ENCODE peak calls at places on chromosome 4, in four cellular contexts. A is mesenchymal stem cell, F is neuronal stem cell, P is H9. E is an unnamed sample.

GRCh38 chr4:74671074-74671698 is 123.1 kb downstream of the BTC start:
- DNase-seq in F (peak; percentile 45), P (peak; percentile 61), A (peak; percentile 74), E (peak; percentile 31)

GRCh38 chr4:56821394-56822263 is at the start of gene SPINK2:
- DNase-seq in F (peak; percentile 42), A (peak; percentile 14), P (peak; percentile 95), E (peak; percentile 84)

GRCh38 chr4:176753049-176753448 is 39.7 kb downstream of the VEGFC start:
- DNase-seq in P (no peak), F (no peak), A (peak; percentile 77), E (no peak)

GRCh38 chr4:182449186-182449880 is 206.1 kb downstream of the TENM3 start:
- DNase-seq in P (peak; percentile 75), A (peak; percentile 8), F (no peak), E (peak; percentile 44)

GRCh38 chr4:110632506-110633357 is 9.9 kb upstream of the PITX2 start:
- DNase-seq in F (peak; percentile 36), P (peak; percentile 55), A (peak; percentile 44), E (peak; percentile 86)

GRCh38 chr4:114036426-114036825 is 57.0 kb upstream of the ARSJ start:
- DNase-seq in F (no peak), P (no peak), A (no peak), E (no peak)

GRCh38 chr4:73281982-73282381 is 23.4 kb upstream of the ANKRD17 start:
- DNase-seq in A (no peak), F (no peak), P (no peak), E (no peak)

GRCh38 chr4:94339779-94340178 is 2.9 kb downstream of the HPGDS start:
- DNase-seq in F (no peak), A (no peak), P (no peak), E (no peak)

GRCh38 chr4:40185830-40186664 is 10.8 kb upstream of the RHOH start:
- DNase-seq in F (no peak), P (no peak), A (no peak), E (peak; percentile 43)

GRCh38 chr4:148166132-148166531 is 276.1 kb downstream of the NR3C2 start:
- DNase-seq in A (no peak), F (no peak), P (no peak), E (no peak)

GRCh38 chr4:102578270-102578669 is 77.1 kb downstream of the NFKB1 start:
- DNase-seq in P (no peak), A (no peak), F (no peak), E (no peak)

GRCh38 chr4:14520171-14520570 is 482.1 kb upstream of the CPEB2 start:
- DNase-seq in F (no peak), A (peak; percentile 69), P (no peak), E (no peak)
- H4K8ac ChIP-seq in F (no peak overlapping the region), A (no peak overlapping the region), P (no peak overlapping the region), E (no peak overlapping the region)

GRCh38 chr4:139556735-139557505 is 901 bp upstream of the SETD7 start:
- DNase-seq in A (peak; percentile 58), P (peak; percentile 64), F (no peak), E (no peak)
- H4K8ac ChIP-seq in A (no peak overlapping the region), P (no peak overlapping the region), F (no peak overlapping the region), E (no peak overlapping the region)

DNA sequence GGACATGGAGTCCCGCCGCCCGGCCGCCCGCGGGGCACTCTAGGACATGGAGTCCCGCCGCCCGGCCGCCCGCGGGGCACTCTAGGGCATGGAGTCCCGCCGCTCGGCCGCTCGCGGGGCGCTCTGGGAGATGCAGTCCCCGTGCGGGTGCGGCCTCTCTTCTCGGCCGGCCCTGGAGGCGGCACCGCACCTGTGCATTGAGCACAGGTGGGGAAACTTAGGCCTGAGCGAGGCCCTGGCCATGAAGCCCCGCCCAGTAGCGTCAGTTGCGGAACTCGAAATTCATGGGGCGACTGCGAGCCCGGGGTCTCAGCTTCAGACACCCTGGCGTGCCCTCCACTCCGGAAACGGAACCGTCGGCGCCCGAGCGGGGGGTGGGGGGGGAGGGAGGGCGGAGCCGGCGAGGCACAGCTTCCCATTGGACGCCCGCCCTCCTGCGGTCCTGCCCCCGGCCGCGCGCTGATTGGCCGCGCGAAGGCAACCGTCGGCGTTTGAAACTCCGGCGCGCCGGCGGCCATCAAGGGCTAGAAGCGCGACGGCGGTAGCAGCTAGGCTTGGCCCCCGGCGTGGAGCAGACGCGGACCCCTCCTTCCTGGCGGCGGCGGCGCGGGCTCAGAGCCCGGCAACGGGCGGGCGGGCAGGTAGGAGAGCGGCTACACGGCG is at the start of the genes TACC3 and TMEM129:
- DNase-seq in P (peak; percentile 99), A (peak; percentile 91), F (peak; percentile 90), E (peak; percentile 93)
- H4K8ac ChIP-seq in P (no peak within 1 kb of the TSS), A (peak within 1 kb of the TSS; percentile 100), F (no peak within 1 kb of the TSS), E (peak within 1 kb of the TSS; percentile 93)

DNA sequence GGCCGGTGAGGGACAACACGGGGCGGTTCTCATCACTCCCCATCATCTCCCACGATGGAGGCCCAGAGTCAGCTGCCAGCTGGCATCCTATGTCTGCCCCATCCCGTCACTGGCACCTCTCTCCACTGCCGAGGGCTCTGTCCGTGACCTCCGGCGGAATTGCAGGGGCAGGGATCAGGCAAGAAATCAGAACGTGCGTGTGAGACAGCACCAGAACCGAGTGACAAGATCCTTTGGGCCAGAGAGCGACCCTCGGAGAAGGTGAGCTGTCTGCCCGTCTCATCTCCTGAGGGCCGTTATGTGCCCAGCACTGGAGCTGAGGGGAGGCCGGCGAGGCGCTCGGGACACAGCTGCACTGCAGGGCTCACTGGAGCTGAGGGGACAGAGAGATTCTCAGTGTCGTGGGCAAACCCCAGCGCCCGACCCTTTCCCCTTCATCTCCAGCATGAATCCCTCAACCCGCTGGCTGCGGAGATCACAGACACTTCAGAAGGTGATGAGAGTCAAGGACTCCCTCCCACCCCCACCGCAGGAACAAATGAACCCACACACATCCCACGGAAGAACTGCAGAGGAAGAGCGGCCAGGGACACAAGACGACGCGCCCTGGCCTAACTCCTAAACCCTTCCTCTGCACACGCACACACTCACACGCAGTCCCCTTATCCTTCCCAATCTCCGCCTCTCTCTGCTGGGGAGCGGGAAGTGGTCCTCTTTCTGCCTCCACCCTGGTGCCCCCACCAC is 128.7 kb downstream of the AFAP1 start:
- DNase-seq in P (no peak), F (no peak), A (no peak), E (no peak)
- H4K8ac ChIP-seq in P (no peak overlapping the region), F (no peak overlapping the region), A (peak overlapping the region; percentile 21), E (no peak overlapping the region)

GRCh38 chr4:38968668-38969067 is 63.5 kb downstream of the TMEM156 start:
- DNase-seq in A (no peak), F (no peak), P (no peak), E (no peak)
- H4K8ac ChIP-seq in A (no peak overlapping the region), F (no peak overlapping the region), P (no peak overlapping the region), E (no peak overlapping the region)

GRCh38 chr4:53784112-53784511 is 192.8 kb upstream of the LNX1 start:
- DNase-seq in A (no peak), P (no peak), F (no peak), E (no peak)

GRCh38 chr4:53785996-53786395 is 194.7 kb upstream of the LNX1 start:
- DNase-seq in A (peak; percentile 55), F (no peak), P (no peak), E (no peak)

GRCh38 chr4:53790286-53790685 is 199.0 kb upstream of the LNX1 start:
- DNase-seq in P (no peak), A (no peak), F (no peak), E (no peak)

GRCh38 chr4:53786632-53787031 is 195.3 kb upstream of the LNX1 start:
- DNase-seq in F (no peak), P (no peak), A (peak; percentile 92), E (no peak)

GRCh38 chr4:53788011-53788410 is 196.7 kb upstream of the LNX1 start:
- DNase-seq in A (no peak), P (no peak), F (no peak), E (no peak)
- H4K8ac ChIP-seq in A (peak overlapping the region; percentile 8), P (no peak overlapping the region), F (no peak overlapping the region), E (no peak overlapping the region)

GRCh38 chr4:105707783-105708182 is 706 bp downstream of the INTS12 start:
- DNase-seq in F (no peak), P (no peak), A (no peak), E (no peak)
- H4K8ac ChIP-seq in F (no peak overlapping the region), P (no peak overlapping the region), A (no peak overlapping the region), E (no peak overlapping the region)

GRCh38 chr4:2041234-2042130 is 17.6 kb upstream of the NAT8L start:
- DNase-seq in P (peak; percentile 92), F (peak; percentile 92), A (peak; percentile 76), E (peak; percentile 70)
- H4K8ac ChIP-seq in P (no peak overlapping the region), F (no peak overlapping the region), A (peak overlapping the region; percentile 80), E (peak overlapping the region; percentile 84)